ENCODE peak calls at places on chromosomes 16 and 17, in eight cellular contexts. D, N, T, C, P, Y, Z and L are unnamed samples.

GRCh38 chr17:5331506-5331905 is 49.4 kb downstream of the RABEP1 start:
- DNase-seq in D (no peak), N (no peak), T (no peak), C (no peak), P (no peak), Y (no peak), Z (no peak), L (no peak)

GRCh38 chr16:87816507-87817100 is 50.8 kb upstream of the KLHDC4 start:
- DNase-seq in D (no peak), N (no peak), T (no peak), C (no peak), P (no peak), Y (no peak), Z (no peak), L (no peak)

GRCh38 chr17:57697891-57698708 is 47.0 kb downstream of the CCDC182 start:
- DNase-seq in D (no peak), N (no peak), T (no peak), C (no peak), P (no peak), Y (peak), Z (no peak), L (peak)

GRCh38 chr17:78491236-78492115 is 85.7 kb downstream of the DNAH17 start:
- DNase-seq in D (no peak), N (no peak), T (no peak), C (no peak), P (no peak), Y (no peak), Z (no peak), L (no peak)

GRCh38 chr16:19164285-19164684 is 3.8 kb upstream of the SYT17 start:
- DNase-seq in D (no peak), N (no peak), T (no peak), C (no peak), P (no peak), Y (no peak), Z (no peak), L (no peak)

GRCh38 chr16:51538707-51539604 is 387.9 kb upstream of the SALL1 start:
- DNase-seq in D (no peak), N (no peak), T (no peak), C (no peak), P (peak), Y (peak), Z (peak), L (no peak)

GRCh38 chr17:81387235-81388060 is 7.8 kb upstream of the BAHCC1 start:
- DNase-seq in D (no peak), N (no peak), T (peak), C (no peak), P (no peak), Y (no peak), Z (no peak), L (peak)

GRCh38 chr17:79835470-79835899 is 3.8 kb downstream of the CBX4 start:
- DNase-seq in D (no peak), N (no peak), T (no peak), C (no peak), P (no peak), Y (no peak), Z (no peak), L (no peak)

GRCh38 chr17:885971-886571 is 93.5 kb downstream of the NXN start:
- DNase-seq in D (no peak), N (no peak), T (peak), C (no peak), P (no peak), Y (no peak), Z (no peak), L (no peak)

GRCh38 chr17:67212716-67213417 is 32.1 kb downstream of the HELZ start:
- DNase-seq in D (no peak), N (no peak), T (no peak), C (no peak), P (no peak), Y (peak), Z (no peak), L (no peak)

GRCh38 chr17:45792995-45793755 is 9.1 kb downstream of the CRHR1 start:
- DNase-seq in D (no peak), N (no peak), T (no peak), C (no peak), P (no peak), Y (no peak), Z (peak), L (no peak)

GRCh38 chr16:15703029-15703736 is 53.1 kb downstream of the NDE1 start:
- DNase-seq in D (no peak), N (no peak), T (no peak), C (no peak), P (no peak), Y (no peak), Z (no peak), L (no peak)